ENCODE peak calls at places on chromosomes 2 and 18, in five cellular contexts. G, U, I, B and Y are unnamed samples.
A peak's percentile ranks its signal among the peaks of the same experiment; 100 is the strongest.

GRCh38 chr18:57060814-57061213 is 86.1 kb upstream of the BOD1L2 start:
- DNase-seq in U (no peak), I (no peak), B (no peak), G (no peak), Y (no peak)

GRCh38 chr2:54763636-54764291 is 40.3 kb downstream of the EML6 start:
- DNase-seq in I (peak; percentile 7), U (no peak), G (no peak), B (no peak), Y (no peak)

GRCh38 chr2:96258393-96259022 is 7.3 kb downstream of the TMEM127 start:
- DNase-seq in G (no peak), I (no peak), U (no peak), B (no peak), Y (peak; percentile 65)

GRCh38 chr2:144320491-144320890 is 199.4 kb downstream of the ZEB2 start:
- DNase-seq in G (peak; percentile 24), U (no peak), I (no peak), B (no peak), Y (peak; percentile 86)

GRCh38 chr2:10935953-10936942 is 24.5 kb downstream of the KCNF1 start:
- DNase-seq in U (peak; percentile 85), G (no peak), B (peak; percentile 93), I (no peak), Y (peak; percentile 98)

GRCh38 chr18:39494211-39494896 is 1928.8 kb upstream of the CELF4 start:
- DNase-seq in B (no peak), U (no peak), G (no peak), I (no peak), Y (peak; percentile 9)

GRCh38 chr18:36579311-36579710 is 249.5 kb downstream of the TPGS2 start:
- DNase-seq in B (no peak), U (no peak), I (no peak), G (no peak), Y (peak; percentile 21)

GRCh38 chr2:201358684-201359083 is 1.5 kb upstream of the FLACC1 start:
- DNase-seq in U (peak; percentile 31), G (no peak), B (no peak), I (no peak), Y (peak; percentile 45)

GRCh38 chr18:7452331-7452730 is 114.8 kb upstream of the PTPRM start:
- DNase-seq in B (no peak), U (no peak), G (no peak), I (no peak), Y (peak; percentile 12)

GRCh38 chr18:28050561-28050960 is 126.4 kb downstream of the CDH2 start:
- DNase-seq in I (no peak), U (no peak), G (no peak), B (no peak), Y (no peak)

GRCh38 chr2:180046202-180046601 is 39.1 kb upstream of the CWC22 start:
- DNase-seq in G (no peak), I (no peak), B (no peak), U (no peak), Y (no peak)

GRCh38 chr2:196759378-196759706 is 40.1 kb downstream of the GTF3C3 start:
- DNase-seq in U (no peak), B (no peak), G (no peak), I (no peak), Y (no peak)

GRCh38 chr18:37769846-37770245 is 204.2 kb upstream of the CELF4 start:
- DNase-seq in I (no peak), U (no peak), B (no peak), G (no peak), Y (no peak)

GRCh38 chr2:108455571-108455970 is 6.6 kb downstream of the GCC2 start:
- DNase-seq in G (no peak), U (no peak), I (no peak), B (no peak), Y (no peak)

GRCh38 chr2:96824079-96824870 is 8.2 kb downstream of the CNNM3 start:
- DNase-seq in B (no peak), G (no peak), I (no peak), U (no peak), Y (no peak)

GRCh38 chr18:79522451-79523220 is 126.9 kb downstream of the NFATC1 start:
- DNase-seq in B (no peak), I (peak; percentile 65), G (peak; percentile 49), U (no peak), Y (no peak)

GRCh38 chr2:108635630-108636354 is 83.5 kb upstream of the RANBP2 start:
- DNase-seq in B (no peak), G (no peak), U (no peak), I (no peak), Y (no peak)

GRCh38 chr18:27750014-27750413 is 426.9 kb downstream of the CDH2 start:
- DNase-seq in I (no peak), B (peak; percentile 18), G (no peak), U (no peak), Y (peak; percentile 68)